ENCODE peak calls at places on chromosomes 7 and 10, in six cellular contexts. V, J, X, B, D and E are unnamed samples.

GRCh38 chr7:74479066-74479781 is 25.5 kb downstream of the GTF2IRD1 start:
- DNase-seq in J (no peak), X (no peak), B (no peak), D (peak), V (no peak), E (no peak)

GRCh38 chr7:137519964-137520363 is 176.4 kb upstream of the PTN start:
- DNase-seq in B (no peak), J (no peak), V (no peak), X (no peak), D (no peak), E (no peak)

GRCh38 chr7:2151801-2152612 is 80.7 kb downstream of the MAD1L1 start:
- DNase-seq in V (no peak), D (peak), J (no peak), X (no peak), B (no peak), E (peak)

GRCh38 chr10:107914450-107915276 is 750.2 kb upstream of the SORCS1 start:
- DNase-seq in D (peak), X (no peak), V (no peak), J (peak), B (no peak), E (no peak)

GRCh38 chr7:1540391-1541271 is 10.1 kb downstream of the MAFK start:
- DNase-seq in V (no peak), B (no peak), D (peak), J (no peak), X (no peak), E (no peak)

GRCh38 chr10:77844713-77845454 is 81.7 kb downstream of the DLG5 start:
- DNase-seq in D (no peak), V (no peak), J (no peak), B (no peak), X (no peak), E (no peak)

GRCh38 chr10:75404335-75405200 is 3.0 kb upstream of the ZNF503 start:
- DNase-seq in D (peak), J (peak), B (no peak), V (no peak), X (no peak), E (peak)

GRCh38 chr10:36096571-36096970 is 454.5 kb upstream of the FZD8 start:
- DNase-seq in B (no peak), V (no peak), J (no peak), X (no peak), D (no peak), E (no peak)

GRCh38 chr7:25090374-25090773 is 34.7 kb downstream of the CYCS start:
- DNase-seq in X (no peak), D (no peak), B (no peak), J (no peak), V (no peak), E (no peak)

GRCh38 chr10:43417950-43418768 is 9.2 kb upstream of the HNRNPF start:
- DNase-seq in B (no peak), X (peak), J (no peak), V (no peak), D (no peak), E (no peak)

GRCh38 chr7:36787933-36788378 is 63.7 kb upstream of the AOAH start:
- DNase-seq in B (no peak), V (no peak), J (no peak), X (no peak), D (no peak), E (no peak)

GRCh38 chr7:80128918-80129317 is 5.7 kb upstream of the GNAI1 start:
- DNase-seq in V (no peak), J (no peak), D (no peak), B (no peak), X (no peak), E (no peak)

GRCh38 chr7:123958186-123958703 is 33.2 kb downstream of the SPAM1 start:
- DNase-seq in D (no peak), J (no peak), X (no peak), B (no peak), V (no peak), E (no peak)

GRCh38 chr7:105896407-105896842 is 20.0 kb upstream of the ATXN7L1 start:
- DNase-seq in V (no peak), D (peak), B (no peak), J (no peak), X (no peak), E (no peak)

GRCh38 chr7:92765725-92766124 is 70.6 kb downstream of the CDK6 start:
- DNase-seq in B (peak), D (no peak), V (no peak), X (no peak), J (no peak), E (no peak)

GRCh38 chr7:47526466-47526865 is 55.4 kb downstream of the TNS3 start:
- DNase-seq in D (no peak), B (no peak), V (no peak), X (no peak), J (no peak), E (peak)

GRCh38 chr10:74208997-74209396 is 58.0 kb downstream of the ADK start:
- DNase-seq in X (no peak), V (no peak), B (no peak), J (no peak), D (no peak), E (no peak)

GRCh38 chr7:95631545-95631944 is 35.2 kb upstream of the PDK4 start:
- DNase-seq in D (no peak), X (no peak), V (no peak), B (no peak), J (no peak), E (no peak)

GRCh38 chr7:95623788-95624187 is 27.5 kb upstream of the PDK4 start:
- DNase-seq in D (no peak), J (no peak), X (no peak), V (no peak), B (no peak), E (no peak)

GRCh38 chr7:95630702-95631458 is 34.6 kb upstream of the PDK4 start:
- DNase-seq in V (no peak), X (no peak), D (no peak), B (no peak), J (no peak), E (no peak)

GRCh38 chr7:95632609-95633008 is 36.3 kb upstream of the PDK4 start:
- DNase-seq in D (no peak), B (no peak), V (peak), X (no peak), J (no peak), E (no peak)

GRCh38 chr7:95628831-95629439 is 32.6 kb upstream of the PDK4 start:
- DNase-seq in J (no peak), D (no peak), B (no peak), X (no peak), V (no peak), E (no peak)
- TF ChIP-seq CTCF in J (no peak), D (no peak), B (no peak), X (no peak), V (peak), E (no peak)

GRCh38 chr7:135166338-135166989 is 4.0 kb downstream of the CYREN start:
- DNase-seq in J (no peak), D (no peak), V (no peak), B (no peak), X (no peak), E (no peak)

GRCh38 chr7:135161669-135162068 is 8.8 kb downstream of the CYREN start:
- DNase-seq in J (no peak), X (no peak), D (no peak), V (no peak), B (no peak), E (no peak)

GRCh38 chr7:135165862-135166261 is 4.6 kb downstream of the CYREN start:
- DNase-seq in X (no peak), B (no peak), V (no peak), J (no peak), D (no peak), E (no peak)

GRCh38 chr7:135162382-135163001 is 8.0 kb downstream of the CYREN start:
- DNase-seq in D (no peak), B (no peak), V (no peak), J (no peak), X (no peak), E (no peak)

DNA sequence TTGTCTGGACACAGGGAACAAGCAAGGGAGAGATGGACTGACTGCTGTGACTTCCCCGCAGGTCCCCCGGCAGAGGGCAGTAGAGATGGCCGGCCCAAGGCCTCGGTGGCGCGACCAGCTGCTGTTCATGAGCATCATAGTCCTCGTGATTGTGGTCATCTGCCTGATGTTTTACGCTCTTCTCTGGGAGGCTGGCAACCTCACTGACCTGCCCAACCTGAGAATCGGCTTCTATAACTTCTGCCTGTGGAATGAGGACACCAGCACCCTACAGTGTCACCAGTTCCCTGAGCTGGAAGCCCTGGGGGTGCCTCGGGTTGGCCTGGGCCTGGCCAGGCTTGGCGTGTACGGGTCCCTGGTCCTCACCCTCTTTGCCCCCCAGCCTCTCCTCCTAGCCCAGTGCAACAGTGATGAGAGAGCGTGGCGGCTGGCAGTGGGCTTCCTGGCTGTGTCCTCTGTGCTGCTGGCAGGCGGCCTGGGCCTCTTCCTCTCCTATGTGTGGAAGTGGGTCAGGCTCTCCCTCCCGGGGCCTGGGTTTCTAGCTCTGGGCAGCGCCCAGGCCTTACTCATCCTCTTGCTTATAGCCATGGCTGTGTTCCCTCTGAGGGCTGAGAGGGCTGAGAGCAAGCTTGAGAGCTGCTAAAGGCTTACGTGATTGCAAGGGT is 6.0 kb downstream of the CYREN start:
- DNase-seq in V (no peak), B (no peak), D (no peak), J (no peak), X (no peak), E (no peak)
- TF ChIP-seq CTCF in V (peak), B (peak), D (peak), J (no peak), X (no peak), E (no peak)

GRCh38 chr7:76303057-76303828 is 770 bp downstream of the HSPB1 start:
- DNase-seq in B (peak), D (peak), J (peak), X (peak), V (peak), E (peak)
- TF ChIP-seq CTCF in B (no peak), D (no peak), J (no peak), X (no peak), V (no peak), E (no peak)

GRCh38 chr7:108211382-108212201 is 81.4 kb upstream of the LAMB4 start:
- DNase-seq in V (no peak), X (no peak), D (no peak), B (no peak), J (no peak), E (no peak)
- TF ChIP-seq CTCF in V (no peak), X (no peak), D (no peak), B (no peak), J (no peak), E (no peak)

GRCh38 chr10:56698506-56698905 is 337.4 kb upstream of the ZWINT start:
- DNase-seq in D (no peak), X (no peak), J (no peak), V (no peak), B (no peak), E (no peak)
- TF ChIP-seq CTCF in D (no peak), X (no peak), J (no peak), V (no peak), B (no peak), E (no peak)

DNA sequence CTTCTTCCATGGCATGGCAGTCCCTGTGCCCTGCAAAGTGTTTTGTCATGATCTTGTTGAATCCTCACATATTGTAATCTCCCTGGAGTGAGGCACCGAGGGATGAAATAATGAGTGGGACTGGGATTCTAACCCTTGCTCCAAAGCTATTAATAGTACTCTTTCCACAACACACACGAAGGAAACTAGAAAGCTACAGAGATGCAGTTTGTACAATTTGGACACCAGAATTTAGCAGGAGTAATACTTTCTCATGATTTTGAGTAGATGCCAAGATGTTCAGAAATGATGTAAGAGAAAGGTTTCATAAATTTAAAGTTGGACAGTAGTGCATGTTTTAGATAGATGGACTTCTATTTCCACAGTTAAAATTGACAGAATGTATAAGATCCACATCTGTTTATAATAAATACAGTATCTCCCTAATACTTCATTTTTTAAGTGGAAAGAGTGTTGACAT is 46.4 kb downstream of the PRR15 start:
- DNase-seq in X (no peak), J (no peak), B (no peak), D (no peak), V (no peak), E (no peak)
- TF ChIP-seq CTCF in X (no peak), J (no peak), B (no peak), D (no peak), V (peak), E (peak)

GRCh38 chr10:70458329-70459060 is 17.0 kb upstream of the NODAL start:
- DNase-seq in B (no peak), J (peak), X (no peak), V (peak), D (peak), E (no peak)
- TF ChIP-seq CTCF in B (no peak), J (no peak), X (no peak), V (peak), D (no peak), E (peak)

GRCh38 chr7:115679976-115680375 is 350.6 kb downstream of the TFEC start:
- DNase-seq in D (no peak), B (no peak), V (no peak), J (peak), X (no peak), E (no peak)
- TF ChIP-seq CTCF in D (peak), B (peak), V (peak), J (peak), X (no peak), E (peak)

GRCh38 chr10:20768849-20769248 is 128.3 kb downstream of the NEBL start:
- DNase-seq in X (no peak), D (no peak), B (no peak), V (no peak), J (peak), E (no peak)
- TF ChIP-seq CTCF in X (no peak), D (peak), B (no peak), V (peak), J (peak), E (peak)

DNA sequence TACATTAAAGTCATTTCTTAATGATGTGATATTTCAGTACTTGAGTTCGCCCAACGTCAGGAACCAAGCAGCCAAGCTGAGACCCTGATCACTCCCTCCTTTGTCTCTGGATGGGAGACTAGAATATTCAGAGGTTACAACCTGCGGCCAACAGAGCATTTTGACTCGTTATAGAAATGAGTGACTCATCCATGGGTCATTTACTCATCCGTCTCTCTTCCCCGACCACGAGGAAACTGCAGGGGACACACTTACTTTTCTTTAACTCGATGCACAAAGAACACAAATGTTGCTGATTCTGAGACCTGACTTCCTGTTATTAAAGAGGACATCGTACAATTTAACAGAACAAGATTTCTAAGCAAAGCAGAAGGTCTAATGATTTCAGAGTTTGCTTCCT is 343.3 kb downstream of the FRMD4A start:
- DNase-seq in V (no peak), J (no peak), B (no peak), D (no peak), X (no peak), E (no peak)
- TF ChIP-seq CTCF in V (no peak), J (no peak), B (no peak), D (no peak), X (no peak), E (no peak)